ENCODE peak calls at places on chromosomes 4 and X, in nine cellular contexts. R, T, D, U, I, F, O, W and M are unnamed samples.

GRCh38 chrX:153333821-153334653 is at the start of gene ZNF275:
- DNase-seq in R (peak), T (peak), D (peak), U (peak), I (peak), F (peak), O (peak), W (peak), M (peak)

GRCh38 chr4:2818351-2818939 is 25.2 kb upstream of the ADD1 start:
- DNase-seq in R (peak), T (no peak), D (peak), U (no peak), I (peak), F (no peak), O (no peak), W (peak), M (no peak)

GRCh38 chr4:26434030-26434639 is 56.1 kb downstream of the CCKAR start:
- DNase-seq in R (no peak), T (no peak), D (no peak), U (no peak), I (no peak), F (peak), O (no peak), W (no peak), M (no peak)

GRCh38 chrX:129833153-129834004 is 10.3 kb downstream of the ZDHHC9 start:
- DNase-seq in R (no peak), T (no peak), D (no peak), U (no peak), I (no peak), F (peak), O (no peak), W (peak), M (no peak)

GRCh38 chr4:89174784-89175183 is 63.5 kb downstream of the TIGD2 start:
- DNase-seq in R (no peak), T (no peak), D (no peak), U (no peak), I (no peak), F (no peak), O (no peak), W (no peak), M (no peak)

GRCh38 chr4:187236491-187236890 is 512.8 kb upstream of the FAT1 start:
- DNase-seq in R (no peak), T (no peak), D (no peak), U (no peak), I (no peak), F (peak), O (no peak), W (no peak), M (no peak)

GRCh38 chr4:40337523-40337922 is 2.4 kb downstream of the CHRNA9 start:
- DNase-seq in R (no peak), T (no peak), D (no peak), U (no peak), I (no peak), F (no peak), O (no peak), W (no peak), M (no peak)

GRCh38 chrX:153588021-153588781 is 10.7 kb downstream of the CCNQ start:
- DNase-seq in R (no peak), T (no peak), D (no peak), U (no peak), I (no peak), F (no peak), O (no peak), W (no peak), M (no peak)

GRCh38 chr4:42412251-42412650 is 15.0 kb downstream of the SHISA3 start:
- DNase-seq in R (no peak), T (no peak), D (no peak), U (no peak), I (no peak), F (peak), O (no peak), W (no peak), M (no peak)

GRCh38 chr4:48706741-48707140 is 73.3 kb downstream of the FRYL start:
- DNase-seq in R (no peak), T (no peak), D (no peak), U (no peak), I (no peak), F (no peak), O (no peak), W (no peak), M (no peak)